ENCODE peak calls at places on chromosomes 7 and 10, in ten cellular contexts. L is HepG2; F is mammary epithelial cell; A is ascending aorta; Q is body of pancreas; P is CD8-positive, alpha-beta memory T cell; C is A673; I is heart left ventricle; M is CD8-positive, alpha-beta T cell; R is lower lobe of right lung. H is an unnamed sample.

GRCh38 chr10:80289451-80290287 is at the start of gene MAT1A:
- DNase-seq in L (peak; percentile 84), F (peak; percentile 54), A (no peak), Q (peak; percentile 77), P (no peak), C (peak; percentile 37), I (no peak), M (no peak), R (no peak), H (no peak)

GRCh38 chr7:143245123-143245522 is 18.1 kb upstream of the GSTK1 start:
- DNase-seq in L (no peak), F (peak; percentile 57), A (no peak), Q (no peak), P (no peak), C (peak; percentile 20), I (no peak), M (no peak), R (no peak), H (no peak)

GRCh38 chr7:115789901-115790300 is 240.7 kb downstream of the TFEC start:
- DNase-seq in L (no peak), F (no peak), A (no peak), Q (no peak), P (no peak), C (no peak), I (no peak), M (no peak), R (no peak), H (no peak)

GRCh38 chr7:3415730-3416366 is 114.8 kb downstream of the SDK1 start:
- DNase-seq in L (no peak), F (peak; percentile 48), A (no peak), Q (no peak), P (no peak), C (no peak), I (no peak), M (no peak), R (no peak), H (no peak)

GRCh38 chr7:96061844-96062243 is 260.1 kb downstream of the SLC25A13 start:
- DNase-seq in L (no peak), F (no peak), A (no peak), Q (no peak), P (no peak), C (no peak), I (no peak), M (no peak), R (no peak), H (no peak)

GRCh38 chr7:23680417-23681405 is 712 bp downstream of the FAM221A start:
- DNase-seq in L (no peak), F (peak; percentile 20), A (peak; percentile 77), Q (peak; percentile 82), P (peak; percentile 49), C (peak; percentile 79), I (peak; percentile 69), M (peak; percentile 30), R (peak; percentile 83), H (no peak)

GRCh38 chr7:72405389-72405788 is 6.7 kb downstream of the CALN1 start:
- DNase-seq in L (no peak), F (peak; percentile 6), A (no peak), Q (no peak), P (no peak), C (peak; percentile 3), I (no peak), M (no peak), R (peak; percentile 76), H (no peak)

GRCh38 chr10:90171014-90171722 is 469.8 kb downstream of the KIF20B start:
- DNase-seq in L (no peak), F (no peak), A (no peak), Q (no peak), P (no peak), C (no peak), I (no peak), M (no peak), R (no peak), H (no peak)

GRCh38 chr10:103584216-103585010 is 90.9 kb downstream of the NEURL1 start:
- DNase-seq in L (no peak), F (no peak), A (no peak), Q (no peak), P (peak; percentile 85), C (no peak), I (no peak), M (peak; percentile 57), R (peak; percentile 59), H (no peak)

GRCh38 chr10:103582331-103583123 is 89.0 kb downstream of the NEURL1 start:
- DNase-seq in L (peak; percentile 15), F (no peak), A (no peak), Q (no peak), P (no peak), C (no peak), I (no peak), M (no peak), R (no peak), H (no peak)

GRCh38 chr10:103583871-103584215 is 90.3 kb downstream of the NEURL1 start:
- DNase-seq in L (no peak), F (no peak), A (no peak), Q (no peak), P (no peak), C (no peak), I (no peak), M (no peak), R (no peak), H (no peak)

GRCh38 chr10:103587073-103587472 is 93.6 kb downstream of the NEURL1 start:
- DNase-seq in L (no peak), F (no peak), A (no peak), Q (no peak), P (no peak), C (no peak), I (no peak), M (no peak), R (no peak), H (no peak)

DNA sequence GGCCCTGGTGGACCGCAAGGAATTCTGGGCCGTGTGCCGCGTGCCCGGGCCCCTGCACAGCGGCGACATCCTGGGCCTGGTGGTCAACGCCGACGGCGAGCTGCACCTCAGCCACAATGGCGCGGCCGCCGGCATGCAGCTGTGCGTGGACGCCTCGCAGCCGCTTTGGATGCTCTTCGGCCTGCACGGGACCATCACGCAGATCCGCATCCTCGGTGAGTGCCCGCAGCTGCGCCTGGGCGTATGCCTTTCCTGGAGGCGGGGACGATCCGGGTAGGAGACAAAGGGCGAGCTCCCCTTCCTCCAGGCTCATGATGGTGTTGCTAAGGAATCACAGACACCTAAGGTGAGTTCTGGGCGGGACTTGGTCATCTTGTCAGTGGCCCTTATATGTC is 91.5 kb downstream of the NEURL1 start:
- DNase-seq in L (no peak), F (no peak), A (no peak), Q (no peak), P (no peak), C (no peak), I (no peak), M (no peak), R (no peak), H (no peak)
- H3K4me3 ChIP-seq in L (no peak overlapping the region), F (no peak overlapping the region), A (peak overlapping the region; percentile 42), Q (no peak overlapping the region), P (peak overlapping the region; percentile 64), C (no peak overlapping the region), I (peak overlapping the region; percentile 49), M (peak overlapping the region; percentile 76), R (peak overlapping the region; percentile 51), H (no peak overlapping the region)

GRCh38 chr10:128065881-128066534 is 60.2 kb downstream of the MKI67 start:
- DNase-seq in L (no peak), F (no peak), A (peak; percentile 59), Q (no peak), P (no peak), C (no peak), I (no peak), M (no peak), R (no peak), H (no peak)
- H3K27ac ChIP-seq in L (no peak overlapping the region), F (peak overlapping the region; percentile 97), A (no peak overlapping the region), Q (no peak overlapping the region), P (no peak overlapping the region), C (no peak overlapping the region), I (no peak overlapping the region), M (no peak overlapping the region), R (no peak overlapping the region), H (no peak overlapping the region)

GRCh38 chr10:127452568-127452967 is 96.5 kb upstream of the NPS start:
- DNase-seq in L (no peak), F (no peak), A (no peak), Q (no peak), P (no peak), C (no peak), I (no peak), M (no peak), R (no peak), H (no peak)

GRCh38 chr10:127449491-127449890 is 99.6 kb upstream of the NPS start:
- DNase-seq in L (no peak), F (no peak), A (peak; percentile 11), Q (no peak), P (no peak), C (no peak), I (no peak), M (no peak), R (no peak), H (no peak)

GRCh38 chr10:127456122-127456521 is 93.0 kb upstream of the NPS start:
- DNase-seq in L (no peak), F (no peak), A (no peak), Q (no peak), P (no peak), C (no peak), I (no peak), M (no peak), R (no peak), H (no peak)

GRCh38 chr10:127450644-127451043 is 98.5 kb upstream of the NPS start:
- DNase-seq in L (no peak), F (no peak), A (peak; percentile 12), Q (no peak), P (no peak), C (no peak), I (no peak), M (no peak), R (peak; percentile 64), H (no peak)

GRCh38 chr10:127453706-127454105 is 95.4 kb upstream of the NPS start:
- DNase-seq in L (no peak), F (no peak), A (no peak), Q (no peak), P (no peak), C (no peak), I (no peak), M (no peak), R (no peak), H (no peak)
- H3K4me3 ChIP-seq in L (no peak overlapping the region), F (no peak overlapping the region), A (no peak overlapping the region), Q (no peak overlapping the region), P (no peak overlapping the region), C (no peak overlapping the region), I (no peak overlapping the region), M (no peak overlapping the region), R (no peak overlapping the region), H (no peak overlapping the region)

GRCh38 chr7:134182078-134182477 is 54.9 kb downstream of the LRGUK start:
- DNase-seq in L (no peak), F (peak; percentile 72), A (no peak), Q (no peak), P (no peak), C (no peak), I (no peak), M (no peak), R (no peak), H (no peak)

GRCh38 chr7:134186022-134186421 is 58.9 kb downstream of the LRGUK start:
- DNase-seq in L (no peak), F (peak; percentile 16), A (no peak), Q (no peak), P (no peak), C (no peak), I (no peak), M (no peak), R (no peak), H (no peak)

GRCh38 chr7:134187893-134188292 is 60.8 kb downstream of the LRGUK start:
- DNase-seq in L (no peak), F (no peak), A (no peak), Q (no peak), P (no peak), C (no peak), I (no peak), M (no peak), R (no peak), H (no peak)

GRCh38 chr7:134186801-134187200 is 59.7 kb downstream of the LRGUK start:
- DNase-seq in L (no peak), F (no peak), A (no peak), Q (no peak), P (no peak), C (no peak), I (no peak), M (no peak), R (no peak), H (no peak)

GRCh38 chr7:134184767-134185166 is 57.6 kb downstream of the LRGUK start:
- DNase-seq in L (no peak), F (peak; percentile 68), A (no peak), Q (no peak), P (no peak), C (no peak), I (no peak), M (no peak), R (no peak), H (no peak)
- H3K27ac ChIP-seq in L (no peak overlapping the region), F (peak overlapping the region; percentile 67), A (no peak overlapping the region), Q (no peak overlapping the region), P (no peak overlapping the region), C (no peak overlapping the region), I (no peak overlapping the region), M (no peak overlapping the region), R (no peak overlapping the region), H (no peak overlapping the region)

H was measured in SK-N-MC.